ENCODE peak calls at places on chromosome 6, in four cellular contexts. One of them, this sample, is unnamed.
A peak's percentile ranks its signal among the peaks of the same experiment; 100 is the strongest.

GRCh38 chr6:72689107-72689954 is 67.5 kb downstream of the KCNQ5 start:
- DNase-seq in A549: no peak
- DNase-seq in K562: no peak
- DNase-seq in HepG2: no peak
- DNase-seq in this sample: peak; percentile 96

GRCh38 chr6:154981071-154981373 is 14.1 kb upstream of the TIAM2 start:
- DNase-seq in K562: no peak
- DNase-seq in HepG2: peak; percentile 59
- DNase-seq in A549: no peak
- DNase-seq in this sample: peak; percentile 15

GRCh38 chr6:131353876-131354275 is 218.6 kb downstream of the AKAP7 start:
- DNase-seq in HepG2: no peak
- DNase-seq in K562: no peak
- DNase-seq in A549: no peak
- DNase-seq in this sample: no peak

GRCh38 chr6:122400121-122400450 is 634 bp downstream of the HSF2 start:
- DNase-seq in A549: peak; percentile 13
- DNase-seq in HepG2: peak; percentile 4
- DNase-seq in K562: peak; percentile 46
- DNase-seq in this sample: no peak

GRCh38 chr6:5028921-5029320 is 25.1 kb upstream of the RPP40 start:
- DNase-seq in A549: no peak
- DNase-seq in HepG2: peak; percentile 36
- DNase-seq in K562: no peak
- DNase-seq in this sample: no peak

GRCh38 chr6:125888989-125889656 is 67.4 kb upstream of the HINT3 start:
- DNase-seq in K562: peak; percentile 76
- DNase-seq in HepG2: peak; percentile 64
- DNase-seq in A549: no peak
- DNase-seq in this sample: no peak

GRCh38 chr6:136510299-136510698 is 39.9 kb downstream of the MAP7 start:
- DNase-seq in HepG2: no peak
- DNase-seq in K562: no peak
- DNase-seq in A549: no peak
- DNase-seq in this sample: no peak

GRCh38 chr6:36786055-36786675 is 53.1 kb downstream of the CPNE5 start:
- DNase-seq in HepG2: no peak
- DNase-seq in K562: no peak
- DNase-seq in A549: no peak
- DNase-seq in this sample: no peak

GRCh38 chr6:40692311-40692710 is 105.1 kb upstream of the LRFN2 start:
- DNase-seq in A549: no peak
- DNase-seq in K562: no peak
- DNase-seq in HepG2: no peak
- DNase-seq in this sample: no peak

GRCh38 chr6:30931959-30932645 is at the start of gene SFTA2:
- DNase-seq in A549: no peak
- DNase-seq in K562: no peak
- DNase-seq in HepG2: no peak
- DNase-seq in this sample: no peak

DNA sequence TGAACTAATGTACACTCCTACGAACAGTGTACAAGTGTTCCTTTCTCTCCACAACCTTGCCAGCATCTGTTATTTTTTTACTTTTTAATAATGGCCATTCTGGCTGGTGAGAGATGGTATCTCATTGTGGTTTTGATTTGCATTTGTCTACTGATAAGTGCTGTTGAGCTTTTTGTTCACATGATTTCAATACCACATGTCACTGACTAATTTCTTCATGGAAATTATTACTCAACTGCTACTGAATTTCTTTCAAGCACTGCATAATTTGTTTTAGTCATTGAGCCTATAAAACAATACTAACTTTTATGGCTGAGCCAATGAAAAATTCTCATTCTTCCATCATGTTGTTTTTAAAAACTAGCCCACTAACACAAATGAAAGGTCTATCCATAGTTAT is 115.4 kb downstream of the FRK start:
- DNase-seq in HepG2: no peak
- DNase-seq in A549: no peak
- DNase-seq in K562: no peak
- DNase-seq in this sample: no peak
- TF ChIP-seq CHD2 in HepG2: no peak
- TF ChIP-seq CHD2 in A549: no peak
- TF ChIP-seq CHD2 in K562: no peak
- TF ChIP-seq CHD2 in this sample: no peak

DNA sequence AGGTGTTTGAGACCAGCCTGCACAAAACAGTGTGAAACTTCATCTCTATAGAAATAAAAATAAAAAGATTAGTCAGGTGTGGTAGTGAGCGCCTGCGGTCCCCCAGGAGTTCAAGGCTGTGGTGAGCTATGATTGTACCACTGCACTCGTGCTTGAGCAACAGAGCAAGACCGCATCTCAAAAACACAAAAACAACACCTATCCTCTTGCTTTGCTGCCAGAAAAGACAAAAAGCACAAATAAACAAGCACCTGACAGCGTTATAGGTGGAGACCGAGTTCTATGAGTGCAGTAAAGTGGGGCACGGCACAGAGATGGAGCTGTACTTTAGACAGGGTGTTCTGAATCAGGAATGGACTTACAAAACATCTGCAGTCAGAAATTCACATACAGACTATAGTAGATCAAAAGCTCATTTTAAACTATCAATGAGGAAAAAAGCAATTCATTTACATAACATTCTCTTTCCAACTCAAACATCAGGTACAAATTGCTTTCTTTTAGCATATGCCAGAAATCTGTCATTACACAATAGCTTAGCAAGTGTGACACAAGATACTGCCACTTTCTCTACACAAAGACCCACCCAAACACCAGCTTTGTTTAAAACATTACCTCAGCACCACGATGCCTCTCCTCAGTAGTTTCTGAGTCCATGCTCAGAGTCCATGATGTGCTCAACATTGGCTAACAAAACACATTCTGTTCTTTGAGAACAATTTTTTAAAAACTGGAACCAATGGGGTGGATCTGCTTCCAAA is 10.1 kb downstream of the EZR start:
- DNase-seq in HepG2: peak; percentile 78
- DNase-seq in K562: no peak
- DNase-seq in A549: no peak
- DNase-seq in this sample: peak; percentile 80
- TF ChIP-seq JUNB in HepG2: no peak
- TF ChIP-seq JUNB in K562: no peak
- TF ChIP-seq JUNB in A549: no peak
- TF ChIP-seq JUNB in this sample: peak; percentile 17

DNA sequence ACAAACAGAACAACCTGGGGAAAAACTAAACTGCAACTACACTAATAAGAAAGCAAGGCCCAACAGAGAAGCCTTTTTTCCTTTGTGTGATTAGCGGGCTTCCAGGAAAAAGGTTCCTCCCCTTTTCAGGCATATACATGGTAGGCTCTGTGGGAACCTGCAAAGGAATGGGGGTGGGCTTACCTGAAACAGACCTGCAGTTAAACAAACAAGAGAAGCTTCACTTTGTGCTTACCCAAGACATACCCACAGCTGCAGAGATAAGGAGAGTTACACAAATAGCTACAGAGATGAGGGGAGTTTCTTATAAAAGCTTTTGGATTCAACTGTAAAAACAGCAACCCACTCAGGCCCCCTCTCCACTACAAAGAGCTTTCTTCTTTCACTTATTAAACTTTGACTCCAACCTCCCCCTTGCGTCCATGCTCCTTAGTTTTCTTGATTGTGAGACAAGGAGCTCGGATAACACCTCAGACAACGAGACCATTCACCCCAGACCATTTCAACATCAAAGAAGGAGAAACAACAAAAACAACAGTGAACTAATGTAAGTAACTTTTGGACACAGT is 30.9 kb downstream of the RNF146 start:
- DNase-seq in K562: no peak
- DNase-seq in A549: no peak
- DNase-seq in HepG2: peak; percentile 90
- DNase-seq in this sample: no peak
- TF ChIP-seq MAX in K562: no peak
- TF ChIP-seq MAX in A549: no peak
- TF ChIP-seq MAX in HepG2: no peak
- TF ChIP-seq MAX in this sample: no peak

GRCh38 chr6:13454286-13455221 is 32.8 kb downstream of the GFOD1 start:
- DNase-seq in HepG2: no peak
- DNase-seq in K562: peak; percentile 38
- DNase-seq in A549: no peak
- DNase-seq in this sample: peak; percentile 56
- TF ChIP-seq CHD2 in HepG2: no peak
- TF ChIP-seq CHD2 in K562: no peak
- TF ChIP-seq CHD2 in A549: no peak
- TF ChIP-seq CHD2 in this sample: peak; percentile 33

GRCh38 chr6:20581070-20581469 is 46.8 kb downstream of the CDKAL1 start:
- DNase-seq in K562: no peak
- DNase-seq in HepG2: no peak
- DNase-seq in A549: no peak
- DNase-seq in this sample: no peak

GRCh38 chr6:20589266-20589665 is 55.0 kb downstream of the CDKAL1 start:
- DNase-seq in A549: no peak
- DNase-seq in K562: no peak
- DNase-seq in HepG2: no peak
- DNase-seq in this sample: no peak

GRCh38 chr6:20582586-20583446 is 48.6 kb downstream of the CDKAL1 start:
- DNase-seq in A549: no peak
- DNase-seq in HepG2: no peak
- DNase-seq in K562: no peak
- DNase-seq in this sample: no peak

GRCh38 chr6:20584100-20584731 is 50.0 kb downstream of the CDKAL1 start:
- DNase-seq in A549: no peak
- DNase-seq in HepG2: no peak
- DNase-seq in K562: no peak
- DNase-seq in this sample: no peak

GRCh38 chr6:20583447-20583806 is 49.2 kb downstream of the CDKAL1 start:
- DNase-seq in HepG2: no peak
- DNase-seq in K562: no peak
- DNase-seq in A549: no peak
- DNase-seq in this sample: no peak
- TF ChIP-seq JUNB in HepG2: no peak
- TF ChIP-seq JUNB in K562: no peak
- TF ChIP-seq JUNB in A549: no peak
- TF ChIP-seq JUNB in this sample: no peak

GRCh38 chr6:90221403-90221802 is 75.2 kb downstream of the BACH2 start:
- DNase-seq in K562: peak; percentile 24
- DNase-seq in HepG2: no peak
- DNase-seq in A549: no peak
- DNase-seq in this sample: no peak

GRCh38 chr6:90220273-90220672 is 76.4 kb downstream of the BACH2 start:
- DNase-seq in K562: no peak
- DNase-seq in A549: no peak
- DNase-seq in HepG2: no peak
- DNase-seq in this sample: no peak

GRCh38 chr6:90222008-90222407 is 74.6 kb downstream of the BACH2 start:
- DNase-seq in HepG2: no peak
- DNase-seq in K562: no peak
- DNase-seq in A549: no peak
- DNase-seq in this sample: no peak

GRCh38 chr6:90219168-90219985 is 77.3 kb downstream of the BACH2 start:
- DNase-seq in HepG2: no peak
- DNase-seq in A549: no peak
- DNase-seq in K562: peak; percentile 21
- DNase-seq in this sample: no peak

DNA sequence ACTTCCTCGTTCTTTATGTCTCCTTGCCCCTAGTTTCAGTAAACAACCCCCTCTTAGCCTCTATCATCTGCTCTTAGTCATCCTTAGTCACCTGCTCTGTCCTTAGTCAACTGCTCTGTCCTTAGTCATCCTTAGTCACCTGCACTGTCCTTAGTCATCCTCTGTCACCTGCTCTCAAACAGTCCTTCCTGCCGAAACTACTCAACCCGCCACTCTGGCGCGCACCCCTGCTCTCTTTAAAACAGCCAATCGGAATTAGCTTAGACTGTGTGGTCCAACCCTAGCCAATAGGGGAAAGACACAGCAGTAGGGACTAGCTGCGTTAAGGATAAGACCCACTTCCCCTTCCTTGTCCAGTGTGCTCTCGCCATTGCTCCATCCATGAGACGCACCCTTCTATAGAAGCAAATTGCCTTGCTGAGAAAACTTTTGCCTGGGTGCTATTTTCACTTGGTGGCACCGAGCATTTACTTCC is 73.9 kb downstream of the BACH2 start:
- DNase-seq in A549: peak; percentile 9
- DNase-seq in HepG2: peak; percentile 27
- DNase-seq in K562: peak; percentile 27
- DNase-seq in this sample: no peak
- TF ChIP-seq MAX in A549: no peak
- TF ChIP-seq MAX in HepG2: no peak
- TF ChIP-seq MAX in K562: no peak
- TF ChIP-seq MAX in this sample: no peak

DNA sequence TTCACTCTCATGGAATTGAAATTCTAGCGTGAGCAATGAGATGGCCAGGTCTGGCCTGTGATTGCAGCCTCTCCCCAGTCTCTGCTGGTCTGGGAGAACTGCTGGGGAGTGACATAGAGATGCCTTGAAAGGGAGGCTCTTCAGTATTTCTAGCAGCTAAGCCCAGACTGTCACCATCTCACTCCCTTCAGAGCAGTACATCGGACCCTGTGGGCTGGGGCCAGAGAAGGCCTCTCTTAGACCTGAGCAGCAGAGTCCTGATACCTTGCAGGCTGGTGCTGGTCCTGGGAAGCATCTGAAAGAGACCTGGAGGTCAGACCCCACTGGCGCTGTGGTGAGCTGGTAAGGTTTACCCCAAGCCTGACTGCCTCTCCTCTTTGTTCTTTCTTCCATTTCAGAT is 87.4 kb downstream of the TCP11 start:
- DNase-seq in HepG2: no peak
- DNase-seq in K562: no peak
- DNase-seq in A549: no peak
- DNase-seq in this sample: no peak
- TF ChIP-seq CHD2 in HepG2: no peak
- TF ChIP-seq CHD2 in K562: no peak
- TF ChIP-seq CHD2 in A549: no peak
- TF ChIP-seq CHD2 in this sample: no peak

This sample was measured in GM12878.